ENCODE peak calls at places on chromosomes 4 and X, in seven cellular contexts. Q is CD8-positive, alpha-beta memory T cell; A is PC-3; G is astrocyte; C is heart right ventricle; Y is body of pancreas; V is gastrocnemius medialis. T is an unnamed sample.

GRCh38 chrX:94430091-94430490 is 756.1 kb downstream of the FAM133A start:
- DNase-seq in Q (no peak), A (no peak), G (no peak), C (no peak), Y (no peak), V (no peak), T (no peak)

GRCh38 chr4:73257995-73258667 is 467 bp downstream of the ANKRD17 start:
- DNase-seq in Q (no peak), A (peak; percentile 35), G (peak; percentile 32), C (peak; percentile 38), Y (peak; percentile 34), V (peak; percentile 19), T (peak; percentile 68)

GRCh38 chrX:65582450-65583082 is 48.0 kb upstream of the LAS1L start:
- DNase-seq in Q (no peak), A (no peak), G (no peak), C (no peak), Y (no peak), V (no peak), T (no peak)

GRCh38 chrX:115147220-115147619 is 42.0 kb upstream of the RBMXL3 start:
- DNase-seq in Q (no peak), A (peak; percentile 57), G (peak; percentile 17), C (no peak), Y (no peak), V (no peak), T (no peak)

GRCh38 chr4:40241026-40241425 is 44.2 kb downstream of the RHOH start:
- DNase-seq in Q (no peak), A (no peak), G (no peak), C (no peak), Y (no peak), V (no peak), T (no peak)

GRCh38 chr4:3306465-3306864 is 13.6 kb downstream of the RGS12 start:
- DNase-seq in Q (no peak), A (no peak), G (no peak), C (no peak), Y (no peak), V (no peak), T (peak; percentile 9)

GRCh38 chrX:43882294-43882681 is at the start of gene MAOB:
- DNase-seq in Q (no peak), A (no peak), G (no peak), C (peak; percentile 42), Y (peak; percentile 50), V (peak; percentile 13), T (peak; percentile 51)

GRCh38 chrX:20215565-20215964 is 51.1 kb downstream of the RPS6KA3 start:
- DNase-seq in Q (no peak), A (no peak), G (no peak), C (no peak), Y (no peak), V (peak; percentile 3), T (no peak)

GRCh38 chr4:85005865-85006377 is 39.4 kb upstream of the WDFY3 start:
- DNase-seq in Q (no peak), A (peak; percentile 70), G (peak; percentile 82), C (no peak), Y (no peak), V (no peak), T (no peak)

GRCh38 chr4:21195682-21196081 is 495.4 kb downstream of the PACRGL start:
- DNase-seq in Q (no peak), A (no peak), G (no peak), C (no peak), Y (no peak), V (no peak), T (no peak)

GRCh38 chrX:29506729-29507128 is 708.6 kb upstream of the MAGEB2 start:
- DNase-seq in Q (no peak), A (no peak), G (no peak), C (no peak), Y (no peak), V (no peak), T (no peak)

GRCh38 chrX:22392176-22392814 is 119.6 kb downstream of the CBLL2 start:
- DNase-seq in Q (no peak), A (no peak), G (peak; percentile 24), C (no peak), Y (no peak), V (no peak), T (no peak)
- H3K4me3 ChIP-seq in Q (no peak overlapping the region), A (no peak overlapping the region), G (peak overlapping the region; percentile 0), C (no peak overlapping the region), Y (no peak overlapping the region), V (no peak overlapping the region), T (no peak overlapping the region)

GRCh38 chr4:10173039-10173753 is 56.6 kb upstream of the WDR1 start:
- DNase-seq in Q (no peak), A (no peak), G (no peak), C (peak; percentile 22), Y (peak; percentile 16), V (peak; percentile 43), T (no peak)
- H3K27ac ChIP-seq in Q (peak overlapping the region; percentile 81), A (no peak overlapping the region), G (no peak overlapping the region), C (peak overlapping the region; percentile 78), Y (no peak overlapping the region), V (peak overlapping the region; percentile 63), T (peak overlapping the region; percentile 66)

GRCh38 chrX:141760761-141761160 is 62.2 kb upstream of the SPANXD start:
- DNase-seq in Q (no peak), A (peak; percentile 86), G (peak; percentile 32), C (no peak), Y (no peak), V (no peak), T (no peak)

GRCh38 chrX:141759238-141759637 is 60.7 kb upstream of the SPANXD start:
- DNase-seq in Q (no peak), A (no peak), G (no peak), C (no peak), Y (no peak), V (no peak), T (no peak)
- H3K9me3 ChIP-seq in Q (no peaks in the 10 kb centered on the region), A (no peaks in the 10 kb centered on the region), G (no peaks in the 10 kb centered on the region), C (peaks cover 7% of the 10 kb centered on the region), Y (no peaks in the 10 kb centered on the region), V (no peaks in the 10 kb centered on the region), T (no peaks in the 10 kb centered on the region)

GRCh38 chrX:135522132-135522530 is 1.7 kb downstream of the INTS6L start:
- DNase-seq in Q (no peak), A (no peak), G (no peak), C (no peak), Y (no peak), V (no peak), T (no peak)
- H3K4me3 ChIP-seq in Q (peak overlapping the region; percentile 71), A (peak overlapping the region; percentile 84), G (peak overlapping the region; percentile 69), C (peak overlapping the region; percentile 65), Y (no peak overlapping the region), V (peak overlapping the region; percentile 52), T (peak overlapping the region; percentile 96)

GRCh38 chrX:2423899-2424298 is 76.9 kb downstream of the DHRSX start:
- DNase-seq in Q (no peak), A (no peak), G (no peak), C (no peak), Y (no peak), V (no peak), T (no peak)
- H3K27ac ChIP-seq in Q (no peak overlapping the region), A (no peak overlapping the region), G (no peak overlapping the region), C (no peak overlapping the region), Y (no peak overlapping the region), V (no peak overlapping the region), T (no peak overlapping the region)

GRCh38 chr4:30181512-30181911 is 538.7 kb upstream of the PCDH7 start:
- DNase-seq in Q (no peak), A (no peak), G (no peak), C (no peak), Y (no peak), V (no peak), T (no peak)
- H3K9me3 ChIP-seq in Q (no peaks in the 10 kb centered on the region), A (no peaks in the 10 kb centered on the region), G (no peaks in the 10 kb centered on the region), C (peaks cover 13% of the 10 kb centered on the region), Y (no peaks in the 10 kb centered on the region), V (no peaks in the 10 kb centered on the region), T (no peaks in the 10 kb centered on the region)

GRCh38 chr4:55791666-55792065 is 27.9 kb upstream of the EXOC1L start:
- DNase-seq in Q (no peak), A (peak; percentile 50), G (no peak), C (no peak), Y (no peak), V (no peak), T (no peak)

GRCh38 chr4:55795342-55795741 is 24.2 kb upstream of the EXOC1L start:
- DNase-seq in Q (no peak), A (no peak), G (no peak), C (no peak), Y (no peak), V (no peak), T (no peak)

GRCh38 chr4:55793479-55793878 is 26.1 kb upstream of the EXOC1L start:
- DNase-seq in Q (no peak), A (no peak), G (no peak), C (no peak), Y (no peak), V (no peak), T (no peak)

DNA sequence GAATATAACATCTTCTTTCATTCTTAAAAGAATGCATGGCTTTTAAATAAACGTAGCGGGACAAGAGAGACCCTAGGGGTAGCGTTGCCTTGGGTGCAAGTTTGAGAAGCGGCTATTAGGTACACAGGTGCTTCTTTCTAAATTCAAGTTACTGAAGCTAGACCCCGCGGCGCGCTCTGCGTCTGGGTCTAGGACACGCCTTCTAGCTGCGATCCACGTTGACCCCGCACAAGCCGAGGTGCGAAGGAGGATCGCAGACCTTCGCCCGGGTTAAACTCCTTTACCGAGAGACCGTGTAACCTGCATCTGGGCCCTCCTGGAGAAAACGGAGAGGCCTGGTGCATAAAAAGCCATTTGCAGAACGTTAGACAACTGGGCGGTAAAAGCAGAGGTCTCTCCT is 25.5 kb upstream of the EXOC1L start:
- DNase-seq in Q (no peak), A (no peak), G (no peak), C (no peak), Y (no peak), V (no peak), T (no peak)
- H3K4me3 ChIP-seq in Q (no peak overlapping the region), A (no peak overlapping the region), G (no peak overlapping the region), C (no peak overlapping the region), Y (no peak overlapping the region), V (no peak overlapping the region), T (no peak overlapping the region)